ENCODE peak calls at places on chromosomes 12 and 14, in seven cellular contexts. A is small intestine, F is astrocyte of the cerebellum, D is SW480, H is mucosa of gallbladder, L is T-helper 2 cell, N is HuH-7. K is an unnamed sample.

GRCh38 chr12:97764700-97765099 is 302.1 kb downstream of the RMST start:
- DNase-seq in A (no peak), F (no peak), D (peak), H (no peak), L (no peak), N (no peak), K (no peak)

GRCh38 chr14:105247715-105248367 is 492 bp upstream of the BTBD6 start:
- DNase-seq in A (no peak), F (no peak), D (no peak), H (no peak), L (no peak), N (no peak), K (no peak)

GRCh38 chr12:115158816-115159215 is 474.8 kb upstream of the TBX3 start:
- DNase-seq in A (no peak), F (no peak), D (peak), H (no peak), L (no peak), N (no peak), K (no peak)

GRCh38 chr14:22558221-22558913 is 30.7 kb downstream of the DAD1 start:
- DNase-seq in A (no peak), F (no peak), D (no peak), H (no peak), L (no peak), N (no peak), K (no peak)

GRCh38 chr14:91017011-91017410 is 43.4 kb downstream of the RPS6KA5 start:
- DNase-seq in A (no peak), F (no peak), D (no peak), H (no peak), L (no peak), N (no peak), K (no peak)

GRCh38 chr12:56080556-56081138 is 682 bp downstream of the ERBB3 start:
- DNase-seq in A (peak), F (no peak), D (peak), H (peak), L (no peak), N (peak), K (no peak)

GRCh38 chr12:13452955-13453570 is 256.5 kb downstream of the EMP1 start:
- DNase-seq in A (no peak), F (no peak), D (no peak), H (no peak), L (no peak), N (no peak), K (no peak)

GRCh38 chr14:105554022-105554421 is 27.6 kb downstream of the TMEM121 start:
- DNase-seq in A (no peak), F (no peak), D (no peak), H (no peak), L (no peak), N (no peak), K (no peak)

GRCh38 chr12:66724616-66725015 is 45.7 kb upstream of the GRIP1 start:
- DNase-seq in A (no peak), F (no peak), D (no peak), H (no peak), L (no peak), N (no peak), K (no peak)

GRCh38 chr14:60170948-60171347 is 5.8 kb upstream of the DHRS7 start:
- DNase-seq in A (no peak), F (no peak), D (no peak), H (no peak), L (no peak), N (no peak), K (no peak)

GRCh38 chr12:9669534-9669933 is at the start of gene CLEC2D:
- DNase-seq in A (peak), F (no peak), D (no peak), H (no peak), L (no peak), N (no peak), K (peak)

GRCh38 chr14:104081951-104082464 is 3.5 kb upstream of the ASPG start:
- DNase-seq in A (no peak), F (no peak), D (no peak), H (no peak), L (no peak), N (no peak), K (no peak)

GRCh38 chr14:29749327-29749726 is 178.3 kb downstream of the PRKD1 start:
- DNase-seq in A (peak), F (peak), D (peak), H (peak), L (no peak), N (no peak), K (no peak)

GRCh38 chr12:109571773-109572505 is 1.4 kb downstream of the MMAB start:
- DNase-seq in A (no peak), F (no peak), D (no peak), H (no peak), L (no peak), N (no peak), K (no peak)

GRCh38 chr12:1791104-1791927 is 29.0 kb upstream of the LRTM2 start:
- DNase-seq in A (peak), F (peak), D (peak), H (peak), L (no peak), N (peak), K (peak)

GRCh38 chr14:100979780-100980179 is 76.3 kb upstream of the RTL1 start:
- DNase-seq in A (no peak), F (peak), D (no peak), H (no peak), L (no peak), N (no peak), K (no peak)

GRCh38 chr12:47085815-47086252 is 6.1 kb upstream of the AMIGO2 start:
- DNase-seq in A (peak), F (peak), D (peak), H (no peak), L (no peak), N (no peak), K (no peak)

GRCh38 chr14:71498151-71498734 is 434.0 kb upstream of the RGS6 start:
- DNase-seq in A (no peak), F (peak), D (no peak), H (no peak), L (no peak), N (no peak), K (no peak)

GRCh38 chr14:104993808-104994591 is 8.4 kb downstream of the CLBA1 start:
- DNase-seq in A (no peak), F (no peak), D (no peak), H (no peak), L (no peak), N (no peak), K (no peak)

GRCh38 chr12:6205144-6205539 is 4.9 kb downstream of the CD9 start:
- DNase-seq in A (no peak), F (no peak), D (peak), H (no peak), L (no peak), N (no peak), K (no peak)

GRCh38 chr12:121009744-121010143 is 6.5 kb downstream of the C12orf43 start:
- DNase-seq in A (peak), F (peak), D (peak), H (peak), L (no peak), N (peak), K (peak)

GRCh38 chr12:47801170-47801903 is 18.4 kb downstream of the HDAC7 start:
- DNase-seq in A (no peak), F (no peak), D (no peak), H (no peak), L (no peak), N (no peak), K (no peak)

GRCh38 chr12:104966677-104967076 is 8.6 kb upstream of the SLC41A2 start:
- DNase-seq in A (no peak), F (no peak), D (no peak), H (no peak), L (no peak), N (no peak), K (no peak)

GRCh38 chr14:100297320-100298300 is 8.6 kb downstream of the SLC25A29 start:
- DNase-seq in A (no peak), F (peak), D (no peak), H (peak), L (no peak), N (no peak), K (peak)

GRCh38 chr14:30994681-30995620 is 30.5 kb upstream of the AP4S1 start:
- DNase-seq in A (no peak), F (peak), D (no peak), H (no peak), L (no peak), N (no peak), K (no peak)

GRCh38 chr12:5078423-5078822 is 34.7 kb downstream of the KCNA5 start:
- DNase-seq in A (no peak), F (no peak), D (no peak), H (no peak), L (no peak), N (no peak), K (no peak)

GRCh38 chr12:124203176-124203575 is 91.7 kb upstream of the RFLNA start:
- DNase-seq in A (no peak), F (no peak), D (no peak), H (no peak), L (no peak), N (no peak), K (no peak)

GRCh38 chr12:62720661-62721330 is 214.2 kb downstream of the PPM1H start:
- DNase-seq in A (no peak), F (no peak), D (no peak), H (peak), L (no peak), N (no peak), K (no peak)

GRCh38 chr14:53951661-53952265 is 4.9 kb downstream of the BMP4 start:
- DNase-seq in A (no peak), F (no peak), D (no peak), H (no peak), L (no peak), N (no peak), K (no peak)

GRCh38 chr12:93521225-93521854 is 51.1 kb upstream of the SOCS2 start:
- DNase-seq in A (no peak), F (peak), D (no peak), H (no peak), L (no peak), N (no peak), K (no peak)

GRCh38 chr12:71947645-71948105 is 9.0 kb downstream of the TPH2 start:
- DNase-seq in A (peak), F (peak), D (peak), H (peak), L (no peak), N (peak), K (no peak)

GRCh38 chr12:19382111-19382526 is 57.2 kb upstream of the AEBP2 start:
- DNase-seq in A (no peak), F (peak), D (peak), H (no peak), L (no peak), N (no peak), K (no peak)

GRCh38 chr12:66331814-66332213 is 29.5 kb downstream of the HELB start:
- DNase-seq in A (no peak), F (no peak), D (no peak), H (no peak), L (no peak), N (no peak), K (no peak)

GRCh38 chr12:129109174-129110001 is 256.1 kb downstream of the GLT1D1 start:
- DNase-seq in A (no peak), F (no peak), D (no peak), H (no peak), L (no peak), N (no peak), K (no peak)

GRCh38 chr14:53715390-53715730 is 241.3 kb downstream of the BMP4 start:
- DNase-seq in A (peak), F (peak), D (peak), H (peak), L (no peak), N (no peak), K (no peak)

GRCh38 chr14:44701563-44702263 is 194.6 kb upstream of the FSCB start:
- DNase-seq in A (no peak), F (no peak), D (no peak), H (no peak), L (no peak), N (no peak), K (no peak)

GRCh38 chr12:53352331-53353258 is 16.4 kb upstream of the SP7 start:
- DNase-seq in A (peak), F (peak), D (peak), H (peak), L (peak), N (peak), K (peak)

GRCh38 chr14:24674204-24674970 is 40.4 kb upstream of the GZMB start:
- DNase-seq in A (peak), F (no peak), D (peak), H (no peak), L (no peak), N (no peak), K (peak)

GRCh38 chr12:49838973-49839633 is 3.8 kb downstream of the BCDIN3D start:
- DNase-seq in A (peak), F (no peak), D (peak), H (no peak), L (no peak), N (peak), K (peak)

K was measured in NAMALWA.